ENCODE peak calls at places on chromosome 7, in seven cellular contexts. A is GM12878, G is K562, V is HCT116, F is HepG2, M is SK-N-SH, Z is H1. D is an unnamed sample.

GRCh38 chr7:87216701-87217508 is 2.6 kb downstream of the TMEM243 start:
- DNase-seq in A (peak; percentile 97), G (no peak), V (no peak), F (no peak), M (no peak), Z (no peak), D (no peak)

GRCh38 chr7:73770002-73770859 is at the start of gene CLDN3:
- DNase-seq in A (no peak), G (peak; percentile 13), V (peak; percentile 73), F (no peak), M (peak; percentile 82), Z (peak; percentile 92), D (peak; percentile 91)

GRCh38 chr7:101315336-101315735 is 6.3 kb downstream of the IFT22 start:
- DNase-seq in A (no peak), G (peak; percentile 53), V (peak; percentile 38), F (peak; percentile 55), M (peak; percentile 58), Z (peak; percentile 81), D (peak; percentile 67)

GRCh38 chr7:93889261-93889660 is 1.3 kb downstream of the TFPI2 start:
- DNase-seq in A (no peak), G (no peak), V (no peak), F (no peak), M (no peak), Z (no peak), D (no peak)

GRCh38 chr7:38311329-38311937 is 38.0 kb upstream of the TARP start:
- DNase-seq in A (no peak), G (peak; percentile 69), V (no peak), F (no peak), M (peak; percentile 65), Z (no peak), D (no peak)

GRCh38 chr7:139669106-139670061 is 108.4 kb downstream of the HIPK2 start:
- DNase-seq in A (no peak), G (no peak), V (no peak), F (no peak), M (peak; percentile 73), Z (no peak), D (no peak)

GRCh38 chr7:156948361-156948760 is 1.2 kb upstream of the NOM1 start:
- DNase-seq in A (no peak), G (no peak), V (no peak), F (no peak), M (no peak), Z (no peak), D (no peak)

GRCh38 chr7:127891854-127892438 is 139.3 kb downstream of the LRRC4 start:
- DNase-seq in A (no peak), G (no peak), V (no peak), F (no peak), M (no peak), Z (no peak), D (no peak)

GRCh38 chr7:111159426-111159825 is 68.5 kb downstream of the LRRN3 start:
- DNase-seq in A (no peak), G (no peak), V (no peak), F (no peak), M (no peak), Z (no peak), D (no peak)

GRCh38 chr7:25770235-25770634 is 381.8 kb upstream of the NFE2L3 start:
- DNase-seq in A (no peak), G (no peak), V (no peak), F (no peak), M (no peak), Z (no peak), D (peak; percentile 16)
- TF ChIP-seq JUND in A (no peak), G (no peak), V (no peak), F (no peak), M (no peak), Z (no peak), D (no peak)

DNA sequence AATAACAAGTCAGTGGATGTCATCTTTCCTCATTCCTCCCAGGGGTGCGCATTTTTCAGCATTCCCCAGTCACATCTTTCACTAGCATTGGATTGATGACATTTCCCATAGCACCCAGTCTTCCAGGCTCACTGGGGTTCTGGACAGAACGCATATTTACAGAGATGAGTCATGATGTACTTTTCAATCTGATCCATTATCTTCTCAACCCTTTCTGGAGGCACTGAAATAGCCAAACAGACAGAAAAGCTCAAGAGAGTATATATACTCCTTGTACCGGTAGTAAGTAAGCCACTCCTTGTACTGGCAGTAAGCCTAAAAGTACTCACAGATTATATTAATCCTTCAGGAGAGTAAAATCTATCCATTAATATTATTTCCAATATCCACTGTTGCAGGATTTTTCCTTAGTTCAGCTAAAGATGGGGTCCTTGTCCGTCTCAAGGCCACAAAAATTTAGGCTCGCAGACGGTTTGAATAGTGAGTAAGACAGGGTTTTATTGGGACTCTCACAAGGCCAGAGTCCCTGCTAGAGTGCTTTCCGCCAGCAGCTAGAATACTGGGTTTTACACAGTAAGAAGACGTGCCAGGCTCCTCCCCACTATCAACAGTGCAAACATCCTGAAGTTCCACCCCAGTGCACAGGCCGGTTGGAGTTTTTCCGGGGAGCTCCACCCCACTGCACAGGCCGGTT is 60.8 kb downstream of the MDH2 start:
- DNase-seq in A (no peak), G (no peak), V (no peak), F (peak; percentile 80), M (no peak), Z (no peak), D (peak; percentile 90)
- TF ChIP-seq JUND in A (no peak), G (peak; percentile 89), V (no peak), F (peak; percentile 96), M (peak; percentile 43), Z (no peak), D (peak; percentile 68)

DNA sequence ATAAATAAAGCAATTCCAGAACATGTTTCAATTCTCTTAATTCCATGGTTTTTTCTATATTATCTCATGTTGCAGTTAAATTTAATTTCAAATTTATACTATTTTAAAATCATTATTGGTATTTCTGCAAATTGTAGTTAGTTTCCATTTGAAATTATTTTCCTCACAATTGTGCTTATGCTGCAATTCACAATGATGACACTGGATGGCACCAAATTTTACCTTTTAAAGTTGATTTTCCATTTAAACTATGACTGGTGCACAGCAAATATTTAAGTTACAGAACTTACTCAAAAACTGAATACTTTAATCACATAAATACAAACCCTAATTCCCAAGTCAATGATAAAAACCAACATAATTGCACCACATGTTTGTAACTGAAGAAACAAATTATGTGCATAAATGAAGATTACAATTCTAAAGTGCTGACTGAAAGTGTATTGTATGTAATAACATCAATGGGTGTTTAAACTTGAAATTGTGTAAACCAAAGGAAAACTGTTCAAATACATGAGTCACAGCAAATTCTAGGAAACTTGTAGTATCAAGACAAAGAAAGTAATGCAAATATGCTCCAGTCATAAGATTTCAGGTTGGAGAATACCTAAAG is 75.3 kb upstream of the AASS start:
- DNase-seq in A (no peak), G (no peak), V (peak; percentile 10), F (peak; percentile 13), M (peak; percentile 10), Z (no peak), D (peak; percentile 26)
- TF ChIP-seq JUND in A (no peak), G (no peak), V (no peak), F (no peak), M (no peak), Z (no peak), D (no peak)

GRCh38 chr7:25786958-25787730 is 364.9 kb upstream of the NFE2L3 start:
- DNase-seq in A (no peak), G (no peak), V (no peak), F (no peak), M (no peak), Z (no peak), D (no peak)
- TF ChIP-seq JUND in A (no peak), G (no peak), V (no peak), F (no peak), M (no peak), Z (no peak), D (no peak)

GRCh38 chr7:65892169-65892568 is 19.3 kb downstream of the VKORC1L1 start:
- DNase-seq in A (no peak), G (no peak), V (no peak), F (no peak), M (no peak), Z (no peak), D (no peak)
- TF ChIP-seq JUND in A (no peak), G (no peak), V (no peak), F (no peak), M (no peak), Z (no peak), D (no peak)

GRCh38 chr7:105677803-105678583 is 96.7 kb upstream of the EFCAB10 start:
- DNase-seq in A (peak; percentile 45), G (no peak), V (no peak), F (no peak), M (no peak), Z (no peak), D (no peak)
- TF ChIP-seq JUND in A (no peak), G (no peak), V (no peak), F (no peak), M (no peak), Z (no peak), D (no peak)

D was measured in T47D.